ENCODE peak calls at places on chromosomes 6 and 20, in five cellular contexts. One of them, this sample, is unnamed. For H3K9me3, the result is how much of the 10 kb centered on the place peaks cover.

GRCh38 chr6:89950879-89951391 is 56.7 kb downstream of the GJA10 start:
- DNase-seq in OCI-LY7: no peak
- DNase-seq in body of pancreas: no peak
- DNase-seq in small intestine: no peak
- DNase-seq in CD4-positive, alpha-beta T cell: no peak
- DNase-seq in this sample: no peak

GRCh38 chr20:12827796-12828406 is 180.9 kb upstream of the SPTLC3 start:
- DNase-seq in small intestine: no peak
- DNase-seq in body of pancreas: no peak
- DNase-seq in OCI-LY7: no peak
- DNase-seq in CD4-positive, alpha-beta T cell: no peak
- DNase-seq in this sample: no peak

GRCh38 chr6:136567688-136568087 is 17.5 kb upstream of the MAP7 start:
- DNase-seq in CD4-positive, alpha-beta T cell: no peak
- DNase-seq in small intestine: peak
- DNase-seq in OCI-LY7: no peak
- DNase-seq in body of pancreas: no peak
- DNase-seq in this sample: no peak

GRCh38 chr20:50824137-50824536 is 29.3 kb downstream of the BCAS4 start:
- DNase-seq in body of pancreas: peak
- DNase-seq in OCI-LY7: no peak
- DNase-seq in CD4-positive, alpha-beta T cell: no peak
- DNase-seq in small intestine: peak
- DNase-seq in this sample: no peak

GRCh38 chr20:38435555-38435939 is 419 bp upstream of the SNHG17 start:
- DNase-seq in OCI-LY7: no peak
- DNase-seq in body of pancreas: no peak
- DNase-seq in CD4-positive, alpha-beta T cell: no peak
- DNase-seq in small intestine: no peak
- DNase-seq in this sample: no peak

GRCh38 chr20:46800405-46800804 is 91.0 kb downstream of the SLC2A10 start:
- DNase-seq in CD4-positive, alpha-beta T cell: no peak
- DNase-seq in body of pancreas: no peak
- DNase-seq in OCI-LY7: no peak
- DNase-seq in small intestine: no peak
- DNase-seq in this sample: no peak

GRCh38 chr6:33752139-33753015 is 5.7 kb upstream of the IP6K3 start:
- DNase-seq in small intestine: peak
- DNase-seq in OCI-LY7: no peak
- DNase-seq in CD4-positive, alpha-beta T cell: no peak
- DNase-seq in body of pancreas: peak
- DNase-seq in this sample: no peak

GRCh38 chr6:10140824-10141223 is 274.1 kb downstream of the TFAP2A start:
- DNase-seq in OCI-LY7: no peak
- DNase-seq in CD4-positive, alpha-beta T cell: no peak
- DNase-seq in body of pancreas: no peak
- DNase-seq in small intestine: no peak
- DNase-seq in this sample: no peak

GRCh38 chr20:36167826-36168634 is 13.5 kb downstream of the EPB41L1 start:
- DNase-seq in OCI-LY7: no peak
- DNase-seq in small intestine: no peak
- DNase-seq in body of pancreas: no peak
- DNase-seq in CD4-positive, alpha-beta T cell: no peak
- DNase-seq in this sample: no peak

GRCh38 chr6:81531869-81532561 is 220.5 kb downstream of the TENT5A start:
- DNase-seq in OCI-LY7: no peak
- DNase-seq in body of pancreas: no peak
- DNase-seq in small intestine: no peak
- DNase-seq in CD4-positive, alpha-beta T cell: no peak
- DNase-seq in this sample: no peak

GRCh38 chr20:1674361-1674760 is 16.8 kb upstream of the SIRPG start:
- DNase-seq in CD4-positive, alpha-beta T cell: peak
- DNase-seq in body of pancreas: peak
- DNase-seq in small intestine: peak
- DNase-seq in OCI-LY7: no peak
- DNase-seq in this sample: no peak

GRCh38 chr6:10237284-10238043 is 177.4 kb downstream of the TFAP2A start:
- DNase-seq in CD4-positive, alpha-beta T cell: no peak
- DNase-seq in OCI-LY7: no peak
- DNase-seq in body of pancreas: no peak
- DNase-seq in small intestine: peak
- DNase-seq in this sample: no peak

GRCh38 chr6:3122823-3123182 is 4.3 kb downstream of the BPHL start:
- DNase-seq in OCI-LY7: no peak
- DNase-seq in CD4-positive, alpha-beta T cell: no peak
- DNase-seq in small intestine: no peak
- DNase-seq in body of pancreas: no peak
- DNase-seq in this sample: no peak

GRCh38 chr6:1136415-1136774 is 175.5 kb upstream of the FOXQ1 start:
- DNase-seq in OCI-LY7: no peak
- DNase-seq in CD4-positive, alpha-beta T cell: no peak
- DNase-seq in small intestine: no peak
- DNase-seq in body of pancreas: peak
- DNase-seq in this sample: no peak

GRCh38 chr6:72788188-72788587 is 166.3 kb downstream of the KCNQ5 start:
- DNase-seq in OCI-LY7: no peak
- DNase-seq in small intestine: no peak
- DNase-seq in CD4-positive, alpha-beta T cell: no peak
- DNase-seq in body of pancreas: no peak
- DNase-seq in this sample: no peak

GRCh38 chr6:38012573-38012972 is 193.0 kb downstream of the ZFAND3 start:
- DNase-seq in small intestine: peak
- DNase-seq in OCI-LY7: peak
- DNase-seq in body of pancreas: no peak
- DNase-seq in CD4-positive, alpha-beta T cell: no peak
- DNase-seq in this sample: peak

GRCh38 chr20:52103469-52103910 is 88.1 kb downstream of the ZFP64 start:
- DNase-seq in OCI-LY7: no peak
- DNase-seq in body of pancreas: no peak
- DNase-seq in small intestine: no peak
- DNase-seq in CD4-positive, alpha-beta T cell: no peak
- DNase-seq in this sample: no peak

GRCh38 chr20:38855356-38855755 is 49.9 kb downstream of the PPP1R16B start:
- DNase-seq in body of pancreas: no peak
- DNase-seq in CD4-positive, alpha-beta T cell: no peak
- DNase-seq in OCI-LY7: no peak
- DNase-seq in small intestine: no peak
- DNase-seq in this sample: no peak

GRCh38 chr6:96760153-96760687 is 77.1 kb downstream of the GPR63 start:
- DNase-seq in small intestine: no peak
- DNase-seq in CD4-positive, alpha-beta T cell: no peak
- DNase-seq in OCI-LY7: peak
- DNase-seq in body of pancreas: no peak
- DNase-seq in this sample: peak

GRCh38 chr6:156821707-156822106 is 44.5 kb downstream of the ARID1B start:
- DNase-seq in CD4-positive, alpha-beta T cell: no peak
- DNase-seq in small intestine: no peak
- DNase-seq in OCI-LY7: no peak
- DNase-seq in body of pancreas: no peak
- DNase-seq in this sample: no peak

GRCh38 chr6:2503816-2504494 is 246.8 kb downstream of the MYLK4 start:
- DNase-seq in small intestine: no peak
- DNase-seq in CD4-positive, alpha-beta T cell: no peak
- DNase-seq in body of pancreas: no peak
- DNase-seq in OCI-LY7: no peak
- DNase-seq in this sample: no peak

GRCh38 chr6:116008470-116009229 is 52.0 kb downstream of the FRK start:
- DNase-seq in small intestine: no peak
- DNase-seq in OCI-LY7: peak
- DNase-seq in CD4-positive, alpha-beta T cell: no peak
- DNase-seq in body of pancreas: no peak
- DNase-seq in this sample: no peak

GRCh38 chr6:53020005-53020744 is 25.1 kb upstream of the GSTA4 start:
- DNase-seq in body of pancreas: no peak
- DNase-seq in OCI-LY7: no peak
- DNase-seq in small intestine: peak
- DNase-seq in CD4-positive, alpha-beta T cell: no peak
- DNase-seq in this sample: peak

GRCh38 chr20:1830240-1830639 is 65.0 kb upstream of the SIRPA start:
- DNase-seq in OCI-LY7: no peak
- DNase-seq in small intestine: no peak
- DNase-seq in body of pancreas: peak
- DNase-seq in CD4-positive, alpha-beta T cell: no peak
- DNase-seq in this sample: peak

GRCh38 chr6:47034421-47034820 is 7.7 kb downstream of the ADGRF1 start:
- DNase-seq in OCI-LY7: no peak
- DNase-seq in small intestine: no peak
- DNase-seq in CD4-positive, alpha-beta T cell: no peak
- DNase-seq in body of pancreas: no peak
- DNase-seq in this sample: no peak

GRCh38 chr6:19690676-19691075 is 146.5 kb upstream of the ID4 start:
- DNase-seq in small intestine: no peak
- DNase-seq in body of pancreas: no peak
- DNase-seq in CD4-positive, alpha-beta T cell: no peak
- DNase-seq in OCI-LY7: no peak
- DNase-seq in this sample: no peak

GRCh38 chr6:154868143-154868594 is 126.9 kb upstream of the TIAM2 start:
- DNase-seq in CD4-positive, alpha-beta T cell: no peak
- DNase-seq in body of pancreas: no peak
- DNase-seq in small intestine: peak
- DNase-seq in OCI-LY7: peak
- DNase-seq in this sample: peak

GRCh38 chr6:56725257-56725656 is 82.6 kb upstream of the DST start:
- DNase-seq in small intestine: no peak
- DNase-seq in CD4-positive, alpha-beta T cell: no peak
- DNase-seq in OCI-LY7: no peak
- DNase-seq in body of pancreas: no peak
- DNase-seq in this sample: no peak

GRCh38 chr20:59772931-59773913 is 160.2 kb downstream of the SYCP2 start:
- DNase-seq in body of pancreas: no peak
- DNase-seq in CD4-positive, alpha-beta T cell: no peak
- DNase-seq in OCI-LY7: no peak
- DNase-seq in small intestine: peak
- DNase-seq in this sample: no peak
- H3K9me3 ChIP-seq in body of pancreas: under half
- H3K9me3 ChIP-seq in CD4-positive, alpha-beta T cell: under half
- H3K9me3 ChIP-seq in OCI-LY7: under half
- H3K9me3 ChIP-seq in small intestine: under half
- H3K9me3 ChIP-seq in this sample: under half

GRCh38 chr6:41037107-41037900 is 1.7 kb downstream of the UNC5CL start:
- DNase-seq in small intestine: no peak
- DNase-seq in CD4-positive, alpha-beta T cell: no peak
- DNase-seq in OCI-LY7: no peak
- DNase-seq in body of pancreas: no peak
- DNase-seq in this sample: no peak

GRCh38 chr6:41039060-41039998 is at the start of gene UNC5CL:
- DNase-seq in CD4-positive, alpha-beta T cell: peak
- DNase-seq in body of pancreas: peak
- DNase-seq in OCI-LY7: peak
- DNase-seq in small intestine: peak
- DNase-seq in this sample: peak

GRCh38 chr6:41036188-41036587 is 2.8 kb downstream of the UNC5CL start:
- DNase-seq in small intestine: peak
- DNase-seq in body of pancreas: peak
- DNase-seq in CD4-positive, alpha-beta T cell: no peak
- DNase-seq in OCI-LY7: no peak
- DNase-seq in this sample: no peak

GRCh38 chr6:41033776-41034175 is 5.2 kb downstream of the UNC5CL start:
- DNase-seq in small intestine: no peak
- DNase-seq in OCI-LY7: no peak
- DNase-seq in body of pancreas: no peak
- DNase-seq in CD4-positive, alpha-beta T cell: no peak
- DNase-seq in this sample: no peak

GRCh38 chr6:41036601-41037000 is 2.4 kb downstream of the UNC5CL start:
- DNase-seq in OCI-LY7: no peak
- DNase-seq in small intestine: no peak
- DNase-seq in body of pancreas: no peak
- DNase-seq in CD4-positive, alpha-beta T cell: no peak
- DNase-seq in this sample: no peak
- H3K9me3 ChIP-seq in OCI-LY7: under half
- H3K9me3 ChIP-seq in small intestine: under half
- H3K9me3 ChIP-seq in body of pancreas: under half
- H3K9me3 ChIP-seq in CD4-positive, alpha-beta T cell: under half
- H3K9me3 ChIP-seq in this sample: under half

GRCh38 chr20:21519136-21519584 is 5.3 kb upstream of the NKX2-2 start:
- DNase-seq in OCI-LY7: no peak
- DNase-seq in small intestine: no peak
- DNase-seq in body of pancreas: no peak
- DNase-seq in CD4-positive, alpha-beta T cell: no peak
- DNase-seq in this sample: no peak

GRCh38 chr20:21516861-21517565 is 3.1 kb upstream of the NKX2-2 start:
- DNase-seq in CD4-positive, alpha-beta T cell: no peak
- DNase-seq in OCI-LY7: no peak
- DNase-seq in small intestine: no peak
- DNase-seq in body of pancreas: no peak
- DNase-seq in this sample: peak

GRCh38 chr20:21516180-21516567 is 2.3 kb upstream of the NKX2-2 start:
- DNase-seq in body of pancreas: no peak
- DNase-seq in CD4-positive, alpha-beta T cell: no peak
- DNase-seq in OCI-LY7: no peak
- DNase-seq in small intestine: no peak
- DNase-seq in this sample: no peak

GRCh38 chr20:21517566-21518277 is 3.9 kb upstream of the NKX2-2 start:
- DNase-seq in CD4-positive, alpha-beta T cell: no peak
- DNase-seq in small intestine: no peak
- DNase-seq in OCI-LY7: no peak
- DNase-seq in body of pancreas: no peak
- DNase-seq in this sample: peak

GRCh38 chr20:21518292-21518991 is 4.6 kb upstream of the NKX2-2 start:
- DNase-seq in OCI-LY7: no peak
- DNase-seq in body of pancreas: no peak
- DNase-seq in small intestine: no peak
- DNase-seq in CD4-positive, alpha-beta T cell: no peak
- DNase-seq in this sample: peak
- H3K9me3 ChIP-seq in OCI-LY7: under half
- H3K9me3 ChIP-seq in body of pancreas: under half
- H3K9me3 ChIP-seq in small intestine: under half
- H3K9me3 ChIP-seq in CD4-positive, alpha-beta T cell: under half
- H3K9me3 ChIP-seq in this sample: under half

GRCh38 chr20:60553095-60553494 is 594.9 kb downstream of the CDH26 start:
- DNase-seq in small intestine: no peak
- DNase-seq in body of pancreas: no peak
- DNase-seq in OCI-LY7: no peak
- DNase-seq in CD4-positive, alpha-beta T cell: no peak
- DNase-seq in this sample: no peak
- H3K9me3 ChIP-seq in small intestine: under half
- H3K9me3 ChIP-seq in body of pancreas: under half
- H3K9me3 ChIP-seq in OCI-LY7: under half
- H3K9me3 ChIP-seq in CD4-positive, alpha-beta T cell: under half
- H3K9me3 ChIP-seq in this sample: under half

GRCh38 chr6:68559716-68560115 is 75.4 kb upstream of the ADGRB3 start:
- DNase-seq in OCI-LY7: no peak
- DNase-seq in CD4-positive, alpha-beta T cell: no peak
- DNase-seq in body of pancreas: no peak
- DNase-seq in small intestine: no peak
- DNase-seq in this sample: no peak

DNA sequence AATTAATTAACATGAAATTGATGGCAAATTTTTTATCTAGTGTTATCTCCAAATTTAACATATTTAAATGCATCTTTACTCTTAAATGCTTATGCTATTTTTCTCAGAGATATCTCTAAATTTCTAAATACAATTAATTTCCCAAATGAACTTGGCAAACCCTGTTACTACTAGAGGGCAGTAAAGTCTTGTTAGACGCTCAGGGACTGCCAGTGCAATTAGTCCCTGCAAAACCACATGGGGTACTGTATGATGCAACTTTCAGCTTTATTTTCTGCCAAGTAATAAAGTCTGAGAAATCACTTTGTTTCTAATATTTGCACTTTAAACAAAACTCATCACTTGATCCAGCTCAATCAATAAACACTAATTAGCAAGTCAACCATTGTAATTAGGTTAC is 76.0 kb upstream of the ADGRB3 start:
- DNase-seq in small intestine: no peak
- DNase-seq in OCI-LY7: no peak
- DNase-seq in body of pancreas: no peak
- DNase-seq in CD4-positive, alpha-beta T cell: no peak
- DNase-seq in this sample: peak
- H3K9me3 ChIP-seq in small intestine: under half
- H3K9me3 ChIP-seq in OCI-LY7: under half
- H3K9me3 ChIP-seq in body of pancreas: under half
- H3K9me3 ChIP-seq in CD4-positive, alpha-beta T cell: under half
- H3K9me3 ChIP-seq in this sample: under half